ENCODE peak calls at places on chromosomes 1 and 21, in ten cellular contexts. Y is T-helper 17 cell; T is stimulated activated naive B cell treated with anti-CD40 and anti-IgM and Interleukin-4, amounts not matched to agents 10 μg/mL and 1 μg/mL and 100 μg/mL, for 72 hours; L is Panc1; D is right cardiac atrium; V is left cardiac atrium; C is GM12878; F is activated naive CD8-positive, alpha-beta T cell treated with anti-CD3 and anti-CD28 coated beads, Interleukin-2, amount 10 ng/mL, durations not matched to agents 7 days and 5 days; Q is activated CD8-positive, alpha-beta T cell treated with anti-CD3 and anti-CD28 coated beads, Interleukin-2, amount 10 ng/mL, durations not matched to agents 7 days and 5 days; K is effector memory CD8-positive, alpha-beta T cell. S is an unnamed sample.
A peak's percentile ranks its signal among the peaks of the same experiment; 100 is the strongest.

GRCh38 chr21:29187939-29188338 is 57.5 kb downstream of the MAP3K7CL start:
- ATAC-seq in Y (no peak), T (no peak), L (no peak), D (peak; percentile 26), V (peak; percentile 62), C (no peak), F (no peak), Q (no peak), K (no peak), S (no peak)

GRCh38 chr1:53765656-53766055 is 26.7 kb upstream of the GLIS1 start:
- ATAC-seq in Y (peak; percentile 51), T (no peak), L (no peak), D (no peak), V (no peak), C (peak; percentile 69), F (peak; percentile 99), Q (peak; percentile 88), K (peak; percentile 96), S (no peak)

GRCh38 chr1:154419620-154420020 is 14.5 kb downstream of the IL6R start:
- ATAC-seq in Y (peak; percentile 71), T (no peak), L (peak; percentile 31), D (peak; percentile 86), V (peak; percentile 91), C (no peak), F (peak; percentile 48), Q (no peak), K (peak; percentile 71), S (no peak)

GRCh38 chr1:66217021-66217420 is 316.9 kb upstream of the SGIP1 start:
- ATAC-seq in Y (no peak), T (no peak), L (no peak), D (no peak), V (no peak), C (no peak), F (no peak), Q (no peak), K (no peak), S (no peak)

GRCh38 chr1:48917070-48917454 is 140.4 kb upstream of the BEND5 start:
- ATAC-seq in Y (no peak), T (no peak), L (no peak), D (no peak), V (no peak), C (no peak), F (no peak), Q (no peak), K (no peak), S (no peak)

GRCh38 chr1:55060133-55060999 is 21.0 kb downstream of the PCSK9 start:
- ATAC-seq in Y (no peak), T (peak; percentile 31), L (no peak), D (no peak), V (no peak), C (peak; percentile 67), F (peak; percentile 28), Q (peak; percentile 29), K (peak; percentile 39), S (no peak)

GRCh38 chr1:232943679-232944252 is 6.6 kb upstream of the NTPCR start:
- ATAC-seq in Y (no peak), T (peak; percentile 84), L (no peak), D (no peak), V (no peak), C (peak; percentile 81), F (peak; percentile 36), Q (no peak), K (no peak), S (peak; percentile 75)

GRCh38 chr1:99644302-99645004 is 1.5 kb upstream of the PALMD start:
- ATAC-seq in Y (no peak), T (no peak), L (no peak), D (no peak), V (no peak), C (peak; percentile 87), F (no peak), Q (no peak), K (no peak), S (no peak)

GRCh38 chr21:17660862-17661261 is 48.2 kb upstream of the BTG3 start:
- ATAC-seq in Y (no peak), T (no peak), L (no peak), D (no peak), V (no peak), C (no peak), F (no peak), Q (no peak), K (no peak), S (no peak)

GRCh38 chr1:213647864-213648650 is 339.7 kb upstream of the PROX1 start:
- ATAC-seq in Y (no peak), T (no peak), L (no peak), D (no peak), V (no peak), C (no peak), F (no peak), Q (no peak), K (no peak), S (no peak)

GRCh38 chr1:86224651-86225050 is 68.1 kb upstream of the COL24A1 start:
- ATAC-seq in Y (no peak), T (peak; percentile 25), L (no peak), D (no peak), V (no peak), C (no peak), F (no peak), Q (no peak), K (no peak), S (no peak)

GRCh38 chr21:26224351-26224750 is 53.8 kb upstream of the APP start:
- ATAC-seq in Y (no peak), T (no peak), L (no peak), D (no peak), V (no peak), C (no peak), F (no peak), Q (no peak), K (no peak), S (no peak)

GRCh38 chr1:110687244-110687643 is 12.5 kb upstream of the KCNA3 start:
- ATAC-seq in Y (no peak), T (no peak), L (no peak), D (no peak), V (no peak), C (no peak), F (no peak), Q (no peak), K (no peak), S (no peak)

GRCh38 chr1:207959141-207959825 is 48.4 kb upstream of the CD34 start:
- ATAC-seq in Y (peak; percentile 25), T (peak; percentile 53), L (peak; percentile 44), D (peak; percentile 83), V (peak; percentile 76), C (peak; percentile 7), F (peak; percentile 33), Q (peak; percentile 51), K (peak; percentile 35), S (peak; percentile 22)

GRCh38 chr1:224407546-224408293 is 26.9 kb downstream of the WDR26 start:
- ATAC-seq in Y (no peak), T (no peak), L (no peak), D (no peak), V (no peak), C (no peak), F (no peak), Q (no peak), K (peak; percentile 39), S (no peak)

GRCh38 chr1:23699280-23700179 is 7.9 kb downstream of the RPL11 start:
- ATAC-seq in Y (peak; percentile 50), T (peak; percentile 99), L (no peak), D (no peak), V (no peak), C (peak; percentile 82), F (no peak), Q (peak; percentile 50), K (peak; percentile 48), S (peak; percentile 97)

GRCh38 chr1:167512262-167512661 is 6.1 kb downstream of the CD247 start:
- ATAC-seq in Y (no peak), T (no peak), L (no peak), D (no peak), V (no peak), C (no peak), F (no peak), Q (no peak), K (no peak), S (no peak)

GRCh38 chr1:8127201-8127641 is 101.1 kb upstream of the ERRFI1 start:
- ATAC-seq in Y (no peak), T (peak; percentile 36), L (no peak), D (no peak), V (no peak), C (no peak), F (no peak), Q (no peak), K (no peak), S (no peak)

GRCh38 chr1:99599678-99600175 is 46.2 kb upstream of the PALMD start:
- ATAC-seq in Y (no peak), T (no peak), L (peak; percentile 34), D (peak; percentile 76), V (peak; percentile 29), C (no peak), F (no peak), Q (no peak), K (no peak), S (peak; percentile 48)

GRCh38 chr1:30660241-30660640 is 63.1 kb downstream of the MATN1 start:
- ATAC-seq in Y (no peak), T (no peak), L (no peak), D (no peak), V (no peak), C (no peak), F (no peak), Q (no peak), K (no peak), S (no peak)

GRCh38 chr1:53303651-53304515 is 24.0 kb downstream of the LRP8 start:
- ATAC-seq in Y (no peak), T (no peak), L (no peak), D (no peak), V (no peak), C (no peak), F (no peak), Q (no peak), K (no peak), S (no peak)

GRCh38 chr1:101284021-101284420 is 47.2 kb downstream of the S1PR1 start:
- ATAC-seq in Y (peak; percentile 65), T (no peak), L (no peak), D (no peak), V (no peak), C (no peak), F (peak; percentile 68), Q (peak; percentile 54), K (peak; percentile 78), S (no peak)

GRCh38 chr1:14786104-14786675 is 187.7 kb downstream of the KAZN start:
- ATAC-seq in Y (no peak), T (no peak), L (no peak), D (no peak), V (no peak), C (no peak), F (no peak), Q (no peak), K (no peak), S (no peak)

GRCh38 chr1:155241851-155242264 is 13.4 kb downstream of the ENTREP3 start:
- ATAC-seq in Y (no peak), T (no peak), L (no peak), D (no peak), V (no peak), C (no peak), F (no peak), Q (no peak), K (no peak), S (no peak)

GRCh38 chr1:169915150-169915549 is 21.5 kb upstream of the SCYL3 start:
- ATAC-seq in Y (no peak), T (no peak), L (no peak), D (no peak), V (no peak), C (peak; percentile 12), F (no peak), Q (no peak), K (no peak), S (no peak)

GRCh38 chr1:66294692-66295384 is 239.1 kb upstream of the SGIP1 start:
- ATAC-seq in Y (no peak), T (peak; percentile 46), L (no peak), D (peak; percentile 66), V (no peak), C (peak; percentile 49), F (no peak), Q (no peak), K (no peak), S (no peak)

GRCh38 chr1:193730017-193730416 is 543.6 kb upstream of the B3GALT2 start:
- ATAC-seq in Y (no peak), T (no peak), L (no peak), D (no peak), V (no peak), C (no peak), F (no peak), Q (no peak), K (no peak), S (no peak)

GRCh38 chr1:193525917-193526710 is 339.7 kb upstream of the B3GALT2 start:
- ATAC-seq in Y (peak; percentile 72), T (no peak), L (no peak), D (no peak), V (no peak), C (no peak), F (no peak), Q (no peak), K (peak; percentile 60), S (no peak)

S was measured in stimulated activated memory B cell treated with anti-CD40 and anti-IgM and Interleukin-4, amounts not matched to agents 10 μg/mL and 1 μg/mL and 100 μg/mL, for 72 hours.